ENCODE peak calls at places on chromosomes 16 and 17, in five cellular contexts. One of them, this sample, is unnamed.

GRCh38 chr17:40069751-40070643 is 7.2 kb downstream of the THRA start:
- DNase-seq in IMR-90: peak; percentile 46
- DNase-seq in upper lobe of right lung: no peak
- DNase-seq in ascending aorta: no peak
- DNase-seq in PC-3: peak; percentile 25
- DNase-seq in this sample: no peak

GRCh38 chr16:50862818-50863672 is 121.2 kb downstream of the CYLD start:
- DNase-seq in IMR-90: no peak
- DNase-seq in upper lobe of right lung: no peak
- DNase-seq in ascending aorta: no peak
- DNase-seq in PC-3: no peak
- DNase-seq in this sample: no peak

GRCh38 chr16:31129568-31130335 is 5.8 kb downstream of the PRSS8 start:
- DNase-seq in IMR-90: no peak
- DNase-seq in upper lobe of right lung: peak; percentile 91
- DNase-seq in ascending aorta: no peak
- DNase-seq in PC-3: no peak
- DNase-seq in this sample: no peak

GRCh38 chr16:1561266-1561665 is 27.8 kb downstream of the TMEM204 start:
- DNase-seq in IMR-90: no peak
- DNase-seq in upper lobe of right lung: no peak
- DNase-seq in ascending aorta: no peak
- DNase-seq in PC-3: no peak
- DNase-seq in this sample: no peak

GRCh38 chr17:73799091-73799490 is 154.8 kb upstream of the SDK2 start:
- DNase-seq in IMR-90: no peak
- DNase-seq in upper lobe of right lung: no peak
- DNase-seq in ascending aorta: no peak
- DNase-seq in PC-3: no peak
- DNase-seq in this sample: no peak

GRCh38 chr16:85413713-85414663 is 199.1 kb upstream of the GSE1 start:
- DNase-seq in IMR-90: no peak
- DNase-seq in upper lobe of right lung: no peak
- DNase-seq in ascending aorta: no peak
- DNase-seq in PC-3: no peak
- DNase-seq in this sample: no peak

GRCh38 chr17:19285218-19285900 is 48.2 kb downstream of the EPN2 start:
- DNase-seq in IMR-90: no peak
- DNase-seq in upper lobe of right lung: no peak
- DNase-seq in ascending aorta: no peak
- DNase-seq in PC-3: no peak
- DNase-seq in this sample: no peak

GRCh38 chr16:70800306-70800705 is 652 bp downstream of the VAC14 start:
- DNase-seq in IMR-90: no peak
- DNase-seq in upper lobe of right lung: no peak
- DNase-seq in ascending aorta: no peak
- DNase-seq in PC-3: no peak
- DNase-seq in this sample: no peak

GRCh38 chr17:58344791-58345157 is 7.2 kb downstream of the SUPT4H1 start:
- DNase-seq in IMR-90: no peak
- DNase-seq in upper lobe of right lung: peak; percentile 21
- DNase-seq in ascending aorta: no peak
- DNase-seq in PC-3: no peak
- DNase-seq in this sample: no peak

GRCh38 chr16:28210979-28211505 is 723 bp downstream of the XPO6 start:
- DNase-seq in IMR-90: peak; percentile 75
- DNase-seq in upper lobe of right lung: peak; percentile 86
- DNase-seq in ascending aorta: no peak
- DNase-seq in PC-3: peak; percentile 62
- DNase-seq in this sample: no peak

DNA sequence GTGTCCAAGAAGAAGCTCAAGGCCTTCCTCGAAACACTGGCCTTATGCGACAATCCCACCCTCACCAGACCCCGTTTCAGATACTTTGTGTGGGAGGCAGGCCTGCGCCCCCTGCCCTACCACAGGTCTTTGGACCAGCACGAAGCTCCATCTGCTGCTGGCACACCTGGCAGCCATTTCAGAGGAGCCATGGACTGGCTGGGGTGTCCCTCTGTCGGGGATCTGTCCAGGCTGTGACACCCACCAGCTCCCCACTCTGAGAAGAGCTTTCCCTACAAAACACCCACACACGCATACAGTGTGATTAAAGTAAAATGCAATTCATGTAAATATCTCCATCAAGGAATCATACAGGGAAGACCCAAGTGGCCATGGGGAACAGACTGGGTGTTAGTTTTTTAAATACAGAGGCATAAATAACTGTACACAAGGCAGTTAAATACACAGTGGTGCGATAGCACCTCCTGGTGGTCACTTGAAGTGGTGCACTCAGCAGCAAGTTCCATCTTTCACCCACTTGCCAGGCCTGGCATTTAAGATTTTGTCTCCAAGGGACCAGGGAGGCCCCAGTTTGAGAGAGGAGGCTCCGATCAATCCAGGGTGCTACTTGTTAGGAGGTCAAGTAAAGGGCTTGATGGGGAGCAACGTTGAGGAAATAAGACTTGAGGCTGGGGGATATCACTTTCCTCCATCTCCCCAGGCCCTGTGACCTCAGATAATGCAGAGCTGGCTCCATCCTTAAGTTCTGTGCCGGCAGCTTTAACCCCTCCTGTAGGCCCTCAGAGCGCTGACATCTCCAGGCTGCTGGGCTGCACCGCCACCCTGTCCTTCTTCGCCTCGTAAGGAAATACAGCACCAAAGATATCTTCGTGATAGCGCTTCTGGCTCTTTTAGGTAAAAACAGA is 43.6 kb downstream of the NOS2 start:
- DNase-seq in IMR-90: peak; percentile 30
- DNase-seq in upper lobe of right lung: peak; percentile 65
- DNase-seq in ascending aorta: no peak
- DNase-seq in PC-3: peak; percentile 66
- DNase-seq in this sample: no peak
- TF ChIP-seq CTCF in IMR-90: peak; percentile 66
- TF ChIP-seq CTCF in upper lobe of right lung: peak; percentile 95
- TF ChIP-seq CTCF in ascending aorta: peak; percentile 77
- TF ChIP-seq CTCF in PC-3: peak; percentile 72
- TF ChIP-seq CTCF in this sample: peak; percentile 77

GRCh38 chr17:78179372-78179771 is 7.5 kb downstream of the TK1 start:
- DNase-seq in IMR-90: peak; percentile 74
- DNase-seq in upper lobe of right lung: peak; percentile 83
- DNase-seq in ascending aorta: peak; percentile 63
- DNase-seq in PC-3: peak; percentile 53
- DNase-seq in this sample: no peak

GRCh38 chr17:78175643-78175981 is 7.2 kb downstream of the SYNGR2 start:
- DNase-seq in IMR-90: no peak
- DNase-seq in upper lobe of right lung: no peak
- DNase-seq in ascending aorta: no peak
- DNase-seq in PC-3: no peak
- DNase-seq in this sample: no peak

GRCh38 chr17:78174332-78174869 is 6.0 kb downstream of the SYNGR2 start:
- DNase-seq in IMR-90: no peak
- DNase-seq in upper lobe of right lung: peak; percentile 97
- DNase-seq in ascending aorta: peak; percentile 58
- DNase-seq in PC-3: peak; percentile 66
- DNase-seq in this sample: no peak

GRCh38 chr17:78174870-78175642 is 6.7 kb downstream of the SYNGR2 start:
- DNase-seq in IMR-90: no peak
- DNase-seq in upper lobe of right lung: no peak
- DNase-seq in ascending aorta: no peak
- DNase-seq in PC-3: no peak
- DNase-seq in this sample: no peak

GRCh38 chr17:78176548-78177025 is 8.2 kb downstream of the SYNGR2 start:
- DNase-seq in IMR-90: peak; percentile 22
- DNase-seq in upper lobe of right lung: peak; percentile 91
- DNase-seq in ascending aorta: no peak
- DNase-seq in PC-3: peak; percentile 44
- DNase-seq in this sample: no peak
- H3K27me3 ChIP-seq in IMR-90: no peaks in the 10 kb centered on the region
- H3K27me3 ChIP-seq in upper lobe of right lung: no peaks in the 10 kb centered on the region
- H3K27me3 ChIP-seq in ascending aorta: no peaks in the 10 kb centered on the region
- H3K27me3 ChIP-seq in PC-3: no peaks in the 10 kb centered on the region
- H3K27me3 ChIP-seq in this sample: no peaks in the 10 kb centered on the region

DNA sequence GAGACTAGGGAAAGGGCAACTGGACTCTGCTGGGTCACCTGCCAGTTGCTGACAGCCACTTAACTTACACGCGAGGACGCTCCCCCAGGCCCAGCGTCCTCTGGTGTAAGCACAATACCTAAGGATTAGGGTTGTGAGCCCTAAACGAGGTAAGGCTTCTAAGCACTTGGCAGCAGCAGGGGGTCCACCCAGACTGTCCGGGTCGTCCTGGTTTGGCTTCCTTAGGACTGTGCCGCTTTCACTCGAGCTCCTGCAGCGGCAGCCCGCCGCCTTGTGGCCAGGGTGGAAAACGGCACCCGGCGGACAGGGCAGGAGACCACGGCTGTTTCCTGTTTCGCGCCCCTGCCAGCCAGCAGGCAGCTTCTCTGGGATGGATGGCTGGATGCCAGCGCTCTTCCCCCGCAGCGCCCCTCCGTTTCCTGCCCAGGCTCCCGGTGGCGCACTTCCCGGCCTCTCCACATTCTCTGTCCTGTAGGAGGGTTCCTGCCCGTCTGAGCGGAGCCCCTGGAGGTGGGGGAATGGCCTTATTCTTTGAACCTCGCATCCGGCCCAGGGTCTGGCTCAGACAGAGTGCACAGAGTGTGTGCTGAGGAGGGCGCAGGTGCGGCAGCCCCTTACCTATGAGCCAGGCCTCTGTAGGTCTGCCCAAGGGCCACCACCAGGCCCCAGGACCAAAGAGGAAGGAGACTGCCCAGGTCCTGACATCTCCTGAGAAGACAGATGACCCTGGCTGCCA is 47.0 kb upstream of the AMZ2 start:
- DNase-seq in IMR-90: peak; percentile 62
- DNase-seq in upper lobe of right lung: peak; percentile 87
- DNase-seq in ascending aorta: no peak
- DNase-seq in PC-3: peak; percentile 83
- DNase-seq in this sample: no peak
- H3K4me3 ChIP-seq in IMR-90: peak overlapping the region; percentile 11
- H3K4me3 ChIP-seq in upper lobe of right lung: peak overlapping the region; percentile 39
- H3K4me3 ChIP-seq in ascending aorta: peak overlapping the region; percentile 44
- H3K4me3 ChIP-seq in PC-3: peak overlapping the region; percentile 60
- H3K4me3 ChIP-seq in this sample: peak overlapping the region; percentile 17

GRCh38 chr17:45648642-45649041 is 135.5 kb upstream of the CRHR1 start:
- DNase-seq in IMR-90: no peak
- DNase-seq in upper lobe of right lung: peak; percentile 29
- DNase-seq in ascending aorta: no peak
- DNase-seq in PC-3: no peak
- DNase-seq in this sample: no peak
- TF ChIP-seq CTCF in IMR-90: no peak
- TF ChIP-seq CTCF in upper lobe of right lung: no peak
- TF ChIP-seq CTCF in ascending aorta: no peak
- TF ChIP-seq CTCF in PC-3: peak; percentile 45
- TF ChIP-seq CTCF in this sample: no peak

GRCh38 chr17:79473836-79474204 is 137.0 kb downstream of the RBFOX3 start:
- DNase-seq in IMR-90: no peak
- DNase-seq in upper lobe of right lung: no peak
- DNase-seq in ascending aorta: no peak
- DNase-seq in PC-3: no peak
- DNase-seq in this sample: no peak
- H3K27me3 ChIP-seq in IMR-90: no peaks in the 10 kb centered on the region
- H3K27me3 ChIP-seq in upper lobe of right lung: peaks cover 31% of the 10 kb centered on the region
- H3K27me3 ChIP-seq in ascending aorta: no peaks in the 10 kb centered on the region
- H3K27me3 ChIP-seq in PC-3: peaks cover 86% of the 10 kb centered on the region
- H3K27me3 ChIP-seq in this sample: peaks cover 2% of the 10 kb centered on the region

DNA sequence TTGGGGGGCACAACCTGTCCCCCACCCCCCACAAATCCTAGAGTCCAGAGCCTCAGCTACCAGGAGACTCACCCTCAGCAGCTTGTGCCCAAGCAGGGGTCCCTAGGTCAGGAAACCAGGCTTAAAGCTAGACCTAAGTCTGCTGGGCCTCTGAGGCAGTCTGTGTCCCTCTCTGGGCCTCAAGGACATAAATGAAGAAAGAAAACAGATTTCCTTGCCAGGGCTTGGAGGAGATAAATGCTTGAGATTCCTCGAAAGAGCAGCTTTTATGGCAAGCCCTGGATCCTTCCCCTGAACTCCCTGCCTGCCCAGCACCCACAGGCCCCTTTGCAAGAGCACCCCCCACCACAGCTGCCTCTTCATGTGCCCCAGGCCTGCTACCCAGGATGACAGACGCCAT is 3.3 kb downstream of the SRCIN1 start:
- DNase-seq in IMR-90: no peak
- DNase-seq in upper lobe of right lung: no peak
- DNase-seq in ascending aorta: no peak
- DNase-seq in PC-3: no peak
- DNase-seq in this sample: no peak
- H3K4me3 ChIP-seq in IMR-90: no peak overlapping the region
- H3K4me3 ChIP-seq in upper lobe of right lung: no peak overlapping the region
- H3K4me3 ChIP-seq in ascending aorta: no peak overlapping the region
- H3K4me3 ChIP-seq in PC-3: no peak overlapping the region
- H3K4me3 ChIP-seq in this sample: no peak overlapping the region

GRCh38 chr16:49856741-49857330 is 924 bp upstream of the ZNF423 start:
- DNase-seq in IMR-90: peak; percentile 55
- DNase-seq in upper lobe of right lung: peak; percentile 86
- DNase-seq in ascending aorta: no peak
- DNase-seq in PC-3: peak; percentile 21
- DNase-seq in this sample: no peak
- TF ChIP-seq CTCF in IMR-90: peak; percentile 33
- TF ChIP-seq CTCF in upper lobe of right lung: no peak
- TF ChIP-seq CTCF in ascending aorta: peak; percentile 47
- TF ChIP-seq CTCF in PC-3: no peak
- TF ChIP-seq CTCF in this sample: peak; percentile 32

This sample was measured in BJ.